ENCODE peak calls at places on chromosomes 16 and 17, in ten cellular contexts. S is breast epithelium, I is tibial nerve, Z is tibial artery, H is lower lobe of right lung, V is ovary, X is SK-N-SH, F is GM12878, N is upper lobe of left lung, Q is Panc1. B is an unnamed sample. For H3K27me3, the result is how much of the 10 kb centered on the place peaks cover.

GRCh38 chr16:1102921-1103648 is 7.0 kb upstream of the C1QTNF8 start:
- DNase-seq in Q (no peak), N (peak), F (no peak), I (no peak), H (peak), X (peak), V (peak), S (no peak), Z (no peak), B (peak)

GRCh38 chr17:512926-513325 is 160.3 kb upstream of the RPH3AL start:
- DNase-seq in F (no peak), V (peak), Q (no peak), S (peak), H (no peak), I (no peak), X (peak), Z (no peak), N (no peak), B (no peak)

GRCh38 chr16:70465999-70466811 is 11.8 kb downstream of the FCSK start:
- DNase-seq in Q (no peak), I (no peak), S (no peak), H (no peak), F (no peak), X (no peak), V (no peak), Z (no peak), N (no peak), B (no peak)

GRCh38 chr17:8287651-8288335 is 677 bp upstream of the RANGRF start:
- DNase-seq in Z (no peak), X (no peak), H (peak), S (no peak), V (peak), N (peak), Q (no peak), I (no peak), F (no peak), B (peak)

GRCh38 chr17:80485846-80486245 is 9.4 kb upstream of the NPTX1 start:
- DNase-seq in V (no peak), S (no peak), X (no peak), N (no peak), F (no peak), Z (no peak), I (no peak), Q (no peak), H (no peak), B (no peak)

GRCh38 chr17:27456681-27457404 is 595 bp downstream of the KSR1 start:
- DNase-seq in X (peak), Z (peak), Q (no peak), V (peak), S (no peak), F (no peak), I (no peak), N (no peak), H (no peak), B (peak)

GRCh38 chr16:17161034-17161433 is 309.7 kb downstream of the XYLT1 start:
- DNase-seq in H (no peak), Z (no peak), Q (no peak), S (no peak), I (no peak), N (no peak), X (no peak), F (no peak), V (no peak), B (no peak)

GRCh38 chr17:73613947-73614655 is 30.1 kb downstream of the SDK2 start:
- DNase-seq in F (no peak), Q (no peak), H (no peak), V (no peak), N (no peak), I (no peak), X (peak), S (no peak), Z (no peak), B (no peak)

GRCh38 chr16:72977127-72977526 is 70.8 kb downstream of the ZFHX3 start:
- DNase-seq in S (no peak), H (peak), Z (no peak), I (no peak), F (no peak), Q (no peak), X (no peak), N (no peak), V (no peak), B (no peak)

GRCh38 chr16:84013787-84014569 is 28.6 kb downstream of the SLC38A8 start:
- DNase-seq in I (no peak), V (no peak), Q (peak), N (peak), F (peak), H (peak), X (peak), Z (no peak), S (peak), B (peak)

GRCh38 chr17:17784599-17785264 is 52.1 kb downstream of the SREBF1 start:
- DNase-seq in N (no peak), H (no peak), V (peak), F (no peak), Z (no peak), X (peak), S (no peak), I (no peak), Q (no peak), B (no peak)

GRCh38 chr17:19347323-19348080 is 15.0 kb downstream of the B9D1 start:
- DNase-seq in X (no peak), N (no peak), V (peak), Z (peak), I (no peak), Q (no peak), H (no peak), S (no peak), F (no peak), B (no peak)

GRCh38 chr17:83062011-83062817 is 17.2 kb upstream of the METRNL start:
- DNase-seq in F (no peak), X (peak), H (peak), Q (no peak), V (no peak), Z (peak), N (peak), I (peak), S (peak), B (no peak)

GRCh38 chr16:1220098-1220728 is 4.9 kb downstream of the TPSG1 start:
- DNase-seq in Z (no peak), I (no peak), S (no peak), X (no peak), H (no peak), F (no peak), V (no peak), Q (no peak), N (no peak), B (no peak)

GRCh38 chr16:56350491-56351405 is 74.6 kb downstream of the AMFR start:
- DNase-seq in Q (no peak), N (no peak), I (no peak), Z (peak), X (no peak), V (peak), F (no peak), S (no peak), H (no peak), B (no peak)

GRCh38 chr17:1351275-1351674 is 48.7 kb downstream of the YWHAE start:
- DNase-seq in H (no peak), S (no peak), V (no peak), I (no peak), F (no peak), Q (no peak), X (no peak), Z (no peak), N (no peak), B (no peak)

GRCh38 chr17:11493947-11494346 is 104.3 kb upstream of the DNAH9 start:
- DNase-seq in Q (no peak), H (no peak), X (no peak), F (no peak), V (no peak), S (no peak), Z (no peak), N (no peak), I (no peak), B (no peak)

GRCh38 chr17:77086433-77087010 is 54.2 kb upstream of the SEC14L1 start:
- DNase-seq in X (peak), F (no peak), Q (peak), S (peak), V (peak), H (peak), I (peak), Z (peak), N (peak), B (peak)

GRCh38 chr16:23384878-23385277 is 68.1 kb downstream of the COG7 start:
- DNase-seq in V (no peak), N (no peak), Z (no peak), S (peak), I (no peak), X (no peak), F (no peak), H (no peak), Q (no peak), B (peak)

GRCh38 chr17:59126809-59127417 is 20.2 kb upstream of the TRIM37 start:
- DNase-seq in H (no peak), I (no peak), X (no peak), S (no peak), N (no peak), Q (no peak), V (no peak), F (no peak), Z (no peak), B (no peak)

GRCh38 chr17:59129814-59130213 is 23.1 kb upstream of the TRIM37 start:
- DNase-seq in Z (no peak), Q (no peak), X (no peak), H (no peak), V (no peak), I (no peak), S (no peak), F (no peak), N (no peak), B (no peak)

DNA sequence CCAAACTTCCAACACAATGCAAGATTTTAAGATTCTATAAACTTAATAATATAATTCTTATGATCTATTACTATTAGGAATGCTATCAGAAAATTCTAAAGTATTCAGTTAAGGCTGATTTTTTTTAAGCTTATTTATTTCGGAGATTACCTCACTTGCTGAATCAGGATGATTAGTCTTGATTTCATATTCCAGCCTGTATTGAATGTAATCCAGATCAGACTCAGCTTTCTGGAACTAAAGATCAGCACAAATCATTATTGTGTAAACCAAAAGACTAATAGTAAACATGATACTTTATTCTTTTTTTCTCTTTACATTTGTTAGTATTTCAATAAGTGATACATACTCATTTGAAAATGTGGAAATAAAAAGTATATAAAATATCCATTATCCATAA is 23.9 kb downstream of the SKA2 start:
- DNase-seq in H (no peak), Z (no peak), N (no peak), S (no peak), F (no peak), Q (no peak), X (no peak), I (no peak), V (no peak), B (no peak)
- H3K27me3 ChIP-seq in H (under half), Z (under half), N (under half), S (under half), F (under half), Q (under half), X (under half), I (under half), V (under half), B (under half)

GRCh38 chr17:43559161-43559816 is 13.1 kb upstream of the ETV4 start:
- DNase-seq in S (no peak), I (no peak), Z (no peak), N (no peak), F (no peak), Q (no peak), V (no peak), X (no peak), H (no peak), B (no peak)

GRCh38 chr17:43554857-43555256 is 8.7 kb upstream of the ETV4 start:
- DNase-seq in X (no peak), H (no peak), Z (no peak), Q (no peak), S (no peak), F (no peak), N (no peak), V (no peak), I (no peak), B (no peak)

GRCh38 chr17:43558805-43559160 is 12.6 kb upstream of the ETV4 start:
- DNase-seq in N (no peak), Q (no peak), I (no peak), F (no peak), Z (no peak), H (no peak), X (no peak), S (no peak), V (no peak), B (no peak)

GRCh38 chr17:43553501-43554018 is 7.4 kb upstream of the ETV4 start:
- DNase-seq in I (no peak), S (no peak), N (no peak), H (no peak), F (no peak), V (no peak), Q (no peak), Z (no peak), X (peak), B (no peak)

DNA sequence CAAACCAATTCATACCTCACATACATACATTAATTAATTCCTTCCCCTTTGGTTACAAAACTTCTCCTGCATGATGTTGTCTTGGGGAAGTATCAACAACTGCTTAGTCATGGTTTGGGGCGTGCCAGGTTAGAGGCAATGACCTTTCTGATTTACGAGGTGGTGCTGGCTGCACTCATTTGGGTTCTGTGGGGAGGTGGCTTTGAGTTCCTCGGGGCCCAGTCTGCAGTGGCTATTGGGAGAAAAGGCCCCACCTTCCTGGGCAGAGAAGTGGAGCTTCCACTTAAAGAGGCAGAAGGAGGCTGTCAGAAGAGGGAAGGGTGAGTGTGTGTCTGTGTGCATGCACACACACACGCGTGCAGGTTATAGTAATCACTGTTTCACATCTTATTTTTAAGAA is 10.2 kb upstream of the ETV4 start:
- DNase-seq in H (peak), I (peak), N (peak), S (no peak), X (no peak), F (no peak), V (no peak), Z (peak), Q (no peak), B (no peak)
- H3K27me3 ChIP-seq in H (under half), I (under half), N (under half), S (under half), X (under half), F (under half), V (under half), Z (under half), Q (under half), B (under half)

GRCh38 chr17:41736983-41737679 is 2.7 kb upstream of the HAP1 start:
- DNase-seq in V (no peak), I (no peak), N (no peak), S (no peak), Q (no peak), Z (no peak), X (no peak), F (no peak), H (no peak), B (no peak)

GRCh38 chr17:41734139-41734948 is at the start of gene HAP1:
- DNase-seq in Z (no peak), N (no peak), I (no peak), X (peak), F (no peak), H (no peak), V (peak), S (no peak), Q (no peak), B (peak)

GRCh38 chr17:41737680-41738023 is 3.2 kb upstream of the HAP1 start:
- DNase-seq in H (no peak), N (no peak), Q (no peak), I (no peak), F (no peak), S (no peak), V (no peak), X (no peak), Z (no peak), B (no peak)

GRCh38 chr17:41734949-41735313 is 488 bp upstream of the HAP1 start:
- DNase-seq in H (no peak), X (no peak), Z (no peak), I (no peak), S (no peak), Q (no peak), N (no peak), V (peak), F (no peak), B (no peak)

GRCh38 chr17:41735744-41736143 is 1.3 kb upstream of the HAP1 start:
- DNase-seq in Q (no peak), X (no peak), Z (no peak), S (no peak), F (no peak), V (no peak), H (no peak), N (no peak), I (no peak), B (no peak)
- H3K27me3 ChIP-seq in Q (under half), X (half or more), Z (under half), S (under half), F (under half), V (under half), H (half or more), N (under half), I (under half), B (under half)

GRCh38 chr16:75391254-75391653 is 42.0 kb downstream of the CFDP1 start:
- DNase-seq in Z (no peak), Q (no peak), I (no peak), N (no peak), X (no peak), V (no peak), F (no peak), S (no peak), H (no peak), B (no peak)
- H3K27me3 ChIP-seq in Z (under half), Q (under half), I (under half), N (under half), X (under half), V (under half), F (under half), S (under half), H (under half), B (under half)

DNA sequence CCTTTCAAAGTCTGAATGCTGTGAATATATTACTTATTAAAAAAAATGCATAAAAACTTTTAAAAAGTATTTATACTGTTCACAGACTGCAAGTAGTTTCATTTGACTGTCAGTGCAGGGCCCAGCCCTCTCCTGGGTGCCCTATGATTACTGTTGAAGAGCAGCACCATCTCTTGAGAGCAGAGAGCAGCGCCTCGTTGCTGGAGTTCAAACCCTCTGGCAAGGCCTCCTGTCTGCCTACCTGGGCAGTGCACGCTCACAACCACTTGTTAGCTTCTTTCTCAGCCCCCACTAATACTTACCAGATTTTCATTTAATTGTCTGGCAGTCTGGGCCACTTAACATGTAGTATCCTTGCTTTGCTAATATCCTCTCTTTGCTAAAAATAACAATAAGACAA is 233.4 kb downstream of the PHKB start:
- DNase-seq in F (no peak), V (no peak), I (no peak), Z (no peak), Q (no peak), N (no peak), H (no peak), X (no peak), S (no peak), B (no peak)
- H3K27me3 ChIP-seq in F (under half), V (under half), I (under half), Z (under half), Q (under half), N (under half), H (under half), X (under half), S (under half), B (under half)